ENCODE peak calls at places on chromosomes 13 and 19, in seven cellular contexts. O is CD8-positive, alpha-beta T cell; I is PC-3; G is HFF-Myc; A is AG09309; W is bronchial epithelial cell; E is ascending aorta. T is an unnamed sample.

GRCh38 chr19:45500918-45501729 is 2.9 kb downstream of the PPM1N start:
- DNase-seq in O (no peak), I (no peak), G (no peak), A (no peak), W (no peak), E (no peak), T (no peak)

GRCh38 chr19:40274585-40275544 is 10.3 kb downstream of the AKT2 start:
- DNase-seq in O (peak), I (no peak), G (no peak), A (no peak), W (no peak), E (no peak), T (no peak)

GRCh38 chr19:46720516-46721239 is 3.8 kb upstream of the PRKD2 start:
- DNase-seq in O (no peak), I (no peak), G (no peak), A (no peak), W (no peak), E (no peak), T (no peak)

GRCh38 chr19:47098608-47099007 is 15.0 kb downstream of the ZC3H4 start:
- DNase-seq in O (no peak), I (no peak), G (no peak), A (no peak), W (no peak), E (no peak), T (no peak)

GRCh38 chr13:110912651-110913051 is 2.2 kb downstream of the ANKRD10 start:
- DNase-seq in O (no peak), I (peak), G (no peak), A (no peak), W (peak), E (no peak), T (no peak)

GRCh38 chr19:38788478-38789243 is at the start of gene LGALS7B:
- DNase-seq in O (no peak), I (no peak), G (no peak), A (no peak), W (peak), E (no peak), T (no peak)

GRCh38 chr13:48862572-48862971 is 113.1 kb upstream of the FNDC3A start:
- DNase-seq in O (no peak), I (no peak), G (no peak), A (no peak), W (no peak), E (no peak), T (no peak)

GRCh38 chr19:57075125-57075524 is 44.7 kb upstream of the USP29 start:
- DNase-seq in O (no peak), I (no peak), G (no peak), A (no peak), W (no peak), E (no peak), T (no peak)

GRCh38 chr19:12639901-12640613 is 26.5 kb downstream of the MAN2B1 start:
- DNase-seq in O (peak), I (peak), G (peak), A (peak), W (peak), E (peak), T (peak)

GRCh38 chr19:29263305-29264080 is 50.5 kb upstream of the UQCRFS1 start:
- DNase-seq in O (peak), I (peak), G (peak), A (no peak), W (no peak), E (no peak), T (no peak)

GRCh38 chr19:48913114-48913513 is 13.0 kb downstream of the NUCB1 start:
- DNase-seq in O (no peak), I (peak), G (no peak), A (no peak), W (no peak), E (no peak), T (no peak)

DNA sequence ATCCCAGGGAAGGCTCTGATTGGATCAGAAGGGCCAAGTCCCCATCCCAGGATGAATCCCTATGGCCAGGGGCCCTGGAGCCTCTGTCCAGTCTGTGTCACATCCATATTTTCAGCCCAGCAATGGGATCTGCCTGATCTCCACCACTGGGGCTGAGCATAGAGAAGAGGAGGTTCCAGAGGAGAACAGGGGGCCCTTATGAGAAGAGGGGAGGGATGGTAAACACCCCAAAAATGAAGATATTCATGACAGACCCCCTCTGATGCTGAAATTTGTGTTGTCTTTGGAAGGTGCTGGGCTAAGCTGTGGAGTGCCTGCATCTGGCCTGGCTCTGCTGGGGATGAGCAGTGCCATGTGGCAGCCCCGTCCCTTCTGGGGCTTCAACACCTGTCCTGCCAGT is 14.5 kb downstream of the KLHL26 start:
- DNase-seq in O (no peak), I (no peak), G (no peak), A (no peak), W (no peak), E (no peak), T (no peak)
- H3K4me3 ChIP-seq in O (no peak), I (no peak), G (no peak), A (no peak), W (no peak), E (peak), T (no peak)

GRCh38 chr19:33796164-33797100 is at the start of gene KCTD15:
- DNase-seq in O (no peak), I (peak), G (no peak), A (no peak), W (no peak), E (no peak), T (no peak)

GRCh38 chr19:33794578-33795369 is 1.9 kb upstream of the KCTD15 start:
- DNase-seq in O (no peak), I (no peak), G (no peak), A (no peak), W (no peak), E (no peak), T (no peak)

GRCh38 chr19:33797821-33798633 is 1.4 kb downstream of the KCTD15 start:
- DNase-seq in O (no peak), I (no peak), G (no peak), A (no peak), W (no peak), E (no peak), T (no peak)

GRCh38 chr19:33798701-33799111 is 2.0 kb downstream of the KCTD15 start:
- DNase-seq in O (no peak), I (no peak), G (no peak), A (no peak), W (no peak), E (no peak), T (no peak)

DNA sequence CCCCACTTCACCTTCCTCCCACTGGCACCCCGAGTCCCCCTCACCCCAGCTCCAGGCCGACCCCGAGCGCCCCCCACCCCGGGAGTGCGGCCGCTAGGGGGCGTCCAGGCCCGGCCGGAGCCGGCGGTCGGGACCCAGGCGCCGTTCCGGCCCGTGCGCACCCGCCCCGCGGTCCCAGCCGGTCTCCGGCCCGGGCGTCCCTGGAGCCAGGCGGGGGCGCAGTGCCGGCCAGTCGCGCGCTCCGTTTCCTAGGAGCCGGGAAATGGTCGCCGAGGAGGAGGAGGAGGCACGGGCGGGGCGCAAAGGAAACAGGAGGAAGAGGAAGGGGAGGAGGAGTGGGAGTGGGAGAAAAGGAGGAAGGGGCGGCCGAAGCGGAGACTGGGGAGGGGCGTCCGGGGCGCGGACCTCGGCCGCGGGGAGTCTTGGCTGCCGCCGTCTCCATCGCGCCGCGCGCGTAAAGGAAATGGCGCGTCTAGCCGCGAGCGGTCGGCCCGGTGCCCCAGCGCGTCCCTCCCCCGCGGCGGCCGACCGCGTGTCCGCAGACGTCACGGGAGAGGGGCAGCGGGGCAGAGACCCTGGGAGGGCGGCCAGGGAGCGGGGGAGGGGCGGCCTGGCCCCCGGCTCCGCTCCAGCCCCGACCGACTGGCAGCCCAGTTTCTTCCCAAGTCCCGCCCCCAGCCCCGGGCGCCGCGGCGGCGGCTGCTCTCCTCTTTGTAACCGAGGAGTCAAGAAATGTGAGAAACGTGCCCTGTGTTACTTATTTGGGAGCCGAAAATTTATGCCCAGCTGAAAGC is 1.1 kb upstream of the KCTD15 start:
- DNase-seq in O (no peak), I (peak), G (no peak), A (no peak), W (peak), E (no peak), T (no peak)
- TF ChIP-seq CTCF in O (peak), I (peak), G (peak), A (peak), W (peak), E (peak), T (peak)

GRCh38 chr19:14333101-14333871 is 48.0 kb upstream of the ADGRE5 start:
- DNase-seq in O (peak), I (peak), G (no peak), A (no peak), W (no peak), E (no peak), T (no peak)
- H3K4me3 ChIP-seq in O (peak), I (peak), G (peak), A (peak), W (no peak), E (peak), T (peak)

GRCh38 chr13:109869312-109870237 is 83.2 kb upstream of the IRS2 start:
- DNase-seq in O (no peak), I (no peak), G (peak), A (peak), W (peak), E (no peak), T (no peak)
- TF ChIP-seq CTCF in O (no peak), I (no peak), G (peak), A (peak), W (no peak), E (peak), T (peak)

DNA sequence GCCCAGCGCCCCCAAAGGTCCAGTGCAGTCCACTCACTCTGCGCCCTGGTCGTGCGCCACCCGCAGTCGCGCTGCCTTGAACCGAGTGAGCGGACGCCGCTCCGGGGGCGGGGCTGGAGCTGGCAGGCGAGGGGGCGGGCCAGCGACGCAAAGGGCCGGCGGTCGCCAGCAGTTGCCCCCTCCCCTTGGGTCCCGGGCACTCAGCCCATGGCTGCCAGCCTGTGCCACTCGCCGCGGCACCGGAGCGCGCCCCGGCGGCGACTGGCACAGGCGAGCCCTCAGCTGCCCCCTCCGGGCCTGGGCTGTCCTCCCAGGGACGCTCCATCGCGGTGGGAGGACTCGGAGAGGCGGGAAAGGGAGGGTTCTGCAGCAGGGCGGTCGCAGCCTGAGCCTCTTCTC is at the start of gene S1PR5:
- DNase-seq in O (no peak), I (no peak), G (no peak), A (no peak), W (no peak), E (no peak), T (no peak)
- H3K4me3 ChIP-seq in O (peak), I (peak), G (no peak), A (peak), W (peak), E (peak), T (peak)

DNA sequence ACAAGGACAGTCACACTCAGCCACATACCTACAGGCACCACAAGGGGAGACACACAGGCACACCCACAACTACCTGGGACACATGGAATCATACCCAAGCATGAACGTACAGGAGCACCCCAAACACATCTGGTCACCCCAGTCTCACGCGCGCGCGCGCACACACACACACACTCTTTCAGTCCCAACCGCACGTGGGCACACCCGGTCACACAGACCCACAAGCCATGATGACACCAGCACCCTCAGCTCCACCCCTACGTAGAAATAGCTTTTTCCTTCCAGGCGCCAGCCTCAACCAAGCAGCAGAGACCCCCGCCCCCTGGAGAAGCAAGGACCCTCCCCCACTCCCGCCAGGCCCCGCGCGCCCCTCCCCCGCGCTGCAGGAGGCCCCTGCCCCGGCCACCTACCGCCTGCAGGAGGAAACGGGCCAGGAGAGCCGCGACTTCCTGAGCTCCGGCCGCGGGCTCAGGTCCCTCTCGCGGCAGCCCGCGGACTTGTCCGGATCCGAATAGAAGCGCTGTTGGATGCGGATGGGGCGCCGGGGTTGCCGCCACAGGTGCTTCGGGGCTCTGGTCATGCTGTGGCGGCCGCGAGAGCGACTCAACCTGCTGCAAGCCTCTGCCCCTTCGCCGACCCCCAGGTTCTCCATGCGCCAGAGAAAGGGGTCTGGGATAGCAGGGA is 6.4 kb upstream of the PDE4C start:
- DNase-seq in O (no peak), I (no peak), G (no peak), A (no peak), W (no peak), E (no peak), T (no peak)
- TF ChIP-seq CTCF in O (no peak), I (no peak), G (no peak), A (no peak), W (no peak), E (no peak), T (no peak)

T was measured in AG04449.